ENCODE peak calls at places on chromosomes 7 and 10, in four cellular contexts. K, X, B and U are unnamed samples.
A peak's percentile ranks its signal among the peaks of the same experiment; 100 is the strongest.

GRCh38 chr10:94146313-94146712 is 152.6 kb downstream of the PLCE1 start:
- DNase-seq in K (no peak), X (no peak), B (no peak), U (no peak)

GRCh38 chr10:99930731-99931550 is 78.8 kb downstream of the DNMBP start:
- DNase-seq in K (no peak), X (peak; percentile 93), B (no peak), U (peak; percentile 53)

GRCh38 chr7:156106107-156106426 is 293.8 kb upstream of the SHH start:
- DNase-seq in K (no peak), X (no peak), B (no peak), U (no peak)

GRCh38 chr7:150397376-150398107 is 18.4 kb downstream of the ZNF775 start:
- DNase-seq in K (peak; percentile 48), X (no peak), B (no peak), U (no peak)

GRCh38 chr10:36170943-36171501 is 528.9 kb upstream of the FZD8 start:
- DNase-seq in K (no peak), X (no peak), B (no peak), U (no peak)

GRCh38 chr10:13839430-13839986 is 252.7 kb downstream of the PRPF18 start:
- DNase-seq in K (peak; percentile 77), X (no peak), B (no peak), U (no peak)

GRCh38 chr7:151179287-151179860 is 7.7 kb downstream of the ASB10 start:
- DNase-seq in K (no peak), X (no peak), B (no peak), U (no peak)

GRCh38 chr10:70552585-70552984 is 50.0 kb downstream of the PRF1 start:
- DNase-seq in K (no peak), X (no peak), B (no peak), U (no peak)

GRCh38 chr10:132551093-132551807 is 13.7 kb downstream of the INPP5A start:
- DNase-seq in K (peak; percentile 61), X (no peak), B (peak; percentile 91), U (no peak)

GRCh38 chr7:26562841-26563240 is 271.2 kb downstream of the SNX10 start:
- DNase-seq in K (no peak), X (no peak), B (no peak), U (no peak)

GRCh38 chr10:117609095-117609821 is 66.7 kb downstream of the EMX2 start:
- DNase-seq in K (peak; percentile 61), X (no peak), B (no peak), U (no peak)

GRCh38 chr7:156544919-156545715 is 95.5 kb upstream of the RNF32 start:
- DNase-seq in K (no peak), X (peak; percentile 74), B (no peak), U (no peak)

GRCh38 chr7:134750083-134751062 is 29.1 kb upstream of the CALD1 start:
- DNase-seq in K (no peak), X (peak; percentile 12), B (no peak), U (no peak)

GRCh38 chr7:135733603-135734342 is 5.8 kb upstream of the SLC13A4 start:
- DNase-seq in K (no peak), X (no peak), B (no peak), U (no peak)

GRCh38 chr10:63093227-63093626 is 39.9 kb upstream of the NRBF2 start:
- DNase-seq in K (no peak), X (no peak), B (no peak), U (no peak)

GRCh38 chr7:81845628-81846259 is 75.9 kb upstream of the HGF start:
- DNase-seq in K (no peak), X (no peak), B (no peak), U (no peak)

GRCh38 chr7:107694395-107694794 is 33.8 kb downstream of the SLC26A4 start:
- DNase-seq in K (no peak), X (peak; percentile 59), B (no peak), U (peak; percentile 69)

GRCh38 chr10:132404911-132405462 is 8.0 kb downstream of the PWWP2B start:
- DNase-seq in K (no peak), X (no peak), B (peak; percentile 76), U (no peak)

GRCh38 chr7:137081694-137082093 is 213.2 kb downstream of the CHRM2 start:
- DNase-seq in K (peak; percentile 91), X (no peak), B (no peak), U (no peak)

GRCh38 chr10:23742807-23743206 is 303.9 kb downstream of the OTUD1 start:
- DNase-seq in K (no peak), X (peak; percentile 45), B (no peak), U (no peak)

GRCh38 chr10:59833810-59834209 is 72.5 kb downstream of the CCDC6 start:
- DNase-seq in K (no peak), X (no peak), B (no peak), U (no peak)

GRCh38 chr7:22445140-22445722 is 54.8 kb downstream of the STEAP1B start:
- DNase-seq in K (peak; percentile 80), X (peak; percentile 68), B (peak; percentile 91), U (peak; percentile 61)

GRCh38 chr10:113746188-113746950 is 5.1 kb upstream of the PLEKHS1 start:
- DNase-seq in K (no peak), X (no peak), B (no peak), U (no peak)

GRCh38 chr10:101040851-101041250 is 9.8 kb downstream of the SFXN3 start:
- DNase-seq in K (no peak), X (no peak), B (peak; percentile 71), U (no peak)

GRCh38 chr10:63554666-63555065 is 33.5 kb downstream of the REEP3 start:
- DNase-seq in K (no peak), X (no peak), B (peak; percentile 87), U (no peak)

GRCh38 chr7:30080818-30081217 is 52.6 kb downstream of the PLEKHA8 start:
- DNase-seq in K (no peak), X (no peak), B (no peak), U (no peak)

GRCh38 chr10:57096044-57096443 is 735.0 kb upstream of the ZWINT start:
- DNase-seq in K (no peak), X (no peak), B (no peak), U (no peak)

GRCh38 chr7:117094457-117094856 is 141.2 kb downstream of the ST7 start:
- DNase-seq in K (no peak), X (no peak), B (no peak), U (no peak)
- H3K4me1 ChIP-seq in K (no peaks in the 10 kb centered on the region), X (no peaks in the 10 kb centered on the region), B (no peaks in the 10 kb centered on the region), U (no peaks in the 10 kb centered on the region)

DNA sequence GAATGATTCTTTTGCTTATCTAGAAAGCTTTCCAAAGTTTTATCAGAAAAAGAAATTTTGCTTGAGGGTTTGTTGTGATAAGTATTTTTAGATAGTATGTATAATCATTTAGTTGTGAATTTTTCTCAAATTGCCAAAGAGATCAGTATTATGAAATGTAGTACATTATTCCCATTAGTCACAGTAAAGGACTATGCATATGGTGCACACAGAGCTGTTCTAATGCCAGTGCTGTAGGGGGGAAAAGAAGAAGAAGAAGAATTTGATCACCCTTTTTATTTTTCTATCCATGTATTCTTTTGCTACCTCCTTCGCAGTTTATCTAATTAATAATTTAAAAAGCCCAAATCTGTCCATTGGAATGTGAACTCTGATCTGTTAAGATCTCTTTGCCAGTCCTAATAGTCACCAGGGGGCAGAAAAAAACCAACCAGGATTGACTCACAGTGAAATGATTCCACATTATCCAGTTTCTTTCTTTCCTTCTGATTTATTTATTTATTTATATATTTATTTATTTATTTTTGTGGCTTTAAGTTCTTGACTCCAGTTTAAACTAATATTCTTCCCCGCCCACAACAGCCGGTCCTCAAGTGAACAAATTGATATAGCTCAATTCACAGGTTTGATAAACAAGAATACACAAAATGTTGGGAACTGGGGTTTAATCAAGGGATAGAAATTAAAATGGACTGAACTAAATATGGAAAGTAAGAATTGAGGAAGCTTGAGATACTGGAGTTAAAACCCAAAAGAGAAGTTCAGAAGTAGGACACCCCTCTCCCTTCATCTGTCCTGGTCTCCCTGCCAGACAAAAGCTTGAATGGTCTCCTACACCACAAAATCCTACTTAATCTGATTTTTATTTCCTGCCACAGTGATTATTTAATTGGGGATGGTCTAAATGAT is 4.9 kb downstream of the RBM20 start:
- DNase-seq in K (no peak), X (no peak), B (no peak), U (no peak)
- H3K27ac ChIP-seq in K (peak overlapping the region; percentile 81), X (no peak overlapping the region), B (no peak overlapping the region), U (no peak overlapping the region)

GRCh38 chr10:97454330-97455036 is 8.5 kb downstream of the ZDHHC16 start:
- DNase-seq in K (no peak), X (peak; percentile 70), B (no peak), U (no peak)

GRCh38 chr10:97459933-97460332 is 14.0 kb downstream of the ZDHHC16 start:
- DNase-seq in K (no peak), X (no peak), B (no peak), U (no peak)

GRCh38 chr10:97456686-97457065 is 10.7 kb downstream of the ZDHHC16 start:
- DNase-seq in K (no peak), X (no peak), B (no peak), U (no peak)

GRCh38 chr10:97459111-97459510 is 13.1 kb downstream of the ZDHHC16 start:
- DNase-seq in K (no peak), X (no peak), B (no peak), U (no peak)

GRCh38 chr10:97456034-97456685 is 10.2 kb downstream of the ZDHHC16 start:
- DNase-seq in K (no peak), X (no peak), B (no peak), U (no peak)
- TF ChIP-seq POLR2AphosphoS5 in K (no peak), X (no peak), B (no peak), U (no peak)

DNA sequence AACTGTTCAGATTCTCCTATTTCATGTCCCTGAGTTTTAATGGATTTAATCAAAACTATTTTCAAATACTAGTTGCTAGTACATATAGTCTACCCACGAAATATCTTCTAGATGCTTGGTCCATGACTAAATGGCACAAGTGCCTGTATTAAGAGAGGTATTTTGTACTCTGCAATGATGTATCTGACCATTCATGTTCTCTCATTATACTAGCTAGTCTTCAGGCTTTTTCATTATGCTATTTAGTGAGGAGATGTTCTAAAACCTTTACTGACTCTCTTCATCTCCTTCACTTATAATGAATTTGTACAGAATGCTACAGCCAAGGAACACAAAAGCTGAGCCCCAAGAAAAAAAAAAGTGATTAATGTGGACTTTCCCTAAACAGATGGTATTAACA is 222.5 kb downstream of the AHR start:
- DNase-seq in K (no peak), X (no peak), B (no peak), U (no peak)
- H3K4me1 ChIP-seq in K (peaks cover 15% of the 10 kb centered on the region), X (no peaks in the 10 kb centered on the region), B (no peaks in the 10 kb centered on the region), U (no peaks in the 10 kb centered on the region)

DNA sequence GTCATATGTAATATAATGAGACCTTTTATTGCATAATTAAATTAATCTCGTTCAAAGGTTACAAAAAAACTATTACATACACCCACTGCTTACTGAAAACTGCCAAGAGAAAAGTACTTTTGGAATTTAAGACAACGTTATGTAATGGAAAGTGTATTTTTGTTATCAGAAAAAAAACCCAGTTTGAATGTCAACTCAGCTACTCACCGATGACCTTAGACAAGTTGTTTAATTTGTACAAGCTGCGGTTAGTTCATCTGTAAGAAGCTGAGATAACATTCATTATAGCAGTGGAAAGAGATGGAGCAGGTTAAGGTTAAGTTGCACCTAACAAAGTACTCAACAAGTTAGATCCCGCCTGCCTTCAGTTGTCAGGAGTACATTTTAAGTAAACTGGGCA is 1.1 kb downstream of the PSMA2 start:
- DNase-seq in K (no peak), X (no peak), B (no peak), U (no peak)
- H3K27ac ChIP-seq in K (peak overlapping the region; percentile 85), X (peak overlapping the region; percentile 81), B (no peak overlapping the region), U (no peak overlapping the region)

DNA sequence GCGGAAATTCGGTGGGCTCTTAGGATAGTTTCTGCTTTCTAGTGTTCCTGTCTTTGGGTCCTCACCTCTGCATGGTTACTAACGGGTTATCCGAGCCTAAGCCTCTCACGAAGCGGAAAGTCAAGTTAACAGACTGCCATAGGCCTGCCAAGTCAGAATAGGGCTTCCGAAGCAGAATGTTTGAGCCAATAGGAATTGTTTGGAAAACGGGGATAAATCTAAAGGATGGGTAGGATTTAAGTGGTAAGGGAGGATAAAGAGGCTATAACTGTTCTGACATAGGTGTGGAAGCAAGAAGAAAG is 798 bp downstream of the TMEM254 start:
- DNase-seq in K (no peak), X (no peak), B (no peak), U (no peak)
- TF ChIP-seq POLR2AphosphoS5 in K (no peak), X (no peak), B (no peak), U (no peak)